ENCODE peak calls at places on chromosome 18, in six cellular contexts. N, L, O, Y, R and A are unnamed samples.

GRCh38 chr18:5895886-5896740 is 791 bp upstream of the TMEM200C start:
- DNase-seq in N (no peak), L (no peak), O (no peak), Y (no peak), R (peak; percentile 74), A (no peak)

GRCh38 chr18:9003406-9004100 is 98.9 kb upstream of the NDUFV2 start:
- DNase-seq in N (no peak), L (no peak), O (no peak), Y (no peak), R (no peak), A (no peak)

GRCh38 chr18:58605027-58606020 is 23.6 kb downstream of the ALPK2 start:
- DNase-seq in N (peak; percentile 37), L (no peak), O (peak; percentile 80), Y (peak; percentile 84), R (no peak), A (peak; percentile 71)

GRCh38 chr18:29588446-29589100 is 1411.6 kb upstream of the CDH2 start:
- DNase-seq in N (no peak), L (no peak), O (no peak), Y (no peak), R (no peak), A (no peak)

GRCh38 chr18:62682396-62682795 is 32.9 kb upstream of the PHLPP1 start:
- DNase-seq in N (no peak), L (no peak), O (no peak), Y (no peak), R (no peak), A (no peak)

GRCh38 chr18:75130591-75131274 is 78.2 kb downstream of the PTGR3 start:
- DNase-seq in N (no peak), L (no peak), O (no peak), Y (no peak), R (no peak), A (no peak)

GRCh38 chr18:26133652-26134051 is at the start of gene PSMA8:
- DNase-seq in N (peak; percentile 26), L (no peak), O (no peak), Y (peak; percentile 68), R (no peak), A (no peak)

GRCh38 chr18:62828852-62829251 is 113.5 kb downstream of the PHLPP1 start:
- DNase-seq in N (no peak), L (no peak), O (no peak), Y (no peak), R (no peak), A (no peak)

GRCh38 chr18:24763765-24764548 is 303.5 kb downstream of the HRH4 start:
- DNase-seq in N (no peak), L (no peak), O (no peak), Y (no peak), R (peak; percentile 64), A (no peak)

GRCh38 chr18:9513971-9514512 is 38.7 kb downstream of the RALBP1 start:
- DNase-seq in N (no peak), L (no peak), O (no peak), Y (no peak), R (no peak), A (no peak)